ENCODE peak calls at places on chromosomes 4 and X, in seven cellular contexts. One of them, this sample, is unnamed.

GRCh38 chr4:73539386-73539785 is 57.8 kb downstream of the AFM start:
- DNase-seq in suprapubic skin: no peak
- DNase-seq in HCT116: no peak
- DNase-seq in breast epithelium: no peak
- DNase-seq in sigmoid colon: no peak
- DNase-seq in H1: no peak
- DNase-seq in GM12892: no peak
- DNase-seq in this sample: no peak

GRCh38 chr4:160319221-160319867 is 1216.5 kb downstream of the RAPGEF2 start:
- DNase-seq in suprapubic skin: no peak
- DNase-seq in HCT116: peak; percentile 95
- DNase-seq in breast epithelium: no peak
- DNase-seq in sigmoid colon: no peak
- DNase-seq in H1: no peak
- DNase-seq in GM12892: no peak
- DNase-seq in this sample: no peak

GRCh38 chr4:6011686-6012085 is 6.5 kb downstream of the C4orf50 start:
- DNase-seq in suprapubic skin: no peak
- DNase-seq in HCT116: no peak
- DNase-seq in breast epithelium: peak; percentile 30
- DNase-seq in sigmoid colon: no peak
- DNase-seq in H1: no peak
- DNase-seq in GM12892: no peak
- DNase-seq in this sample: peak; percentile 49

GRCh38 chrX:101163166-101163565 is 56.4 kb upstream of the DRP2 start:
- DNase-seq in suprapubic skin: no peak
- DNase-seq in HCT116: no peak
- DNase-seq in breast epithelium: no peak
- DNase-seq in sigmoid colon: no peak
- DNase-seq in H1: no peak
- DNase-seq in GM12892: no peak
- DNase-seq in this sample: no peak

GRCh38 chr4:2257361-2258001 is 4.4 kb downstream of the MXD4 start:
- DNase-seq in suprapubic skin: peak; percentile 70
- DNase-seq in HCT116: no peak
- DNase-seq in breast epithelium: peak; percentile 17
- DNase-seq in sigmoid colon: peak; percentile 69
- DNase-seq in H1: peak; percentile 38
- DNase-seq in GM12892: peak; percentile 1
- DNase-seq in this sample: no peak

GRCh38 chrX:10326578-10326977 is 169.8 kb downstream of the CLCN4 start:
- DNase-seq in suprapubic skin: no peak
- DNase-seq in HCT116: peak; percentile 22
- DNase-seq in breast epithelium: no peak
- DNase-seq in sigmoid colon: no peak
- DNase-seq in H1: no peak
- DNase-seq in GM12892: no peak
- DNase-seq in this sample: no peak

GRCh38 chr4:54637325-54637724 is 20.4 kb upstream of the KIT start:
- DNase-seq in suprapubic skin: no peak
- DNase-seq in HCT116: no peak
- DNase-seq in breast epithelium: no peak
- DNase-seq in sigmoid colon: no peak
- DNase-seq in H1: no peak
- DNase-seq in GM12892: no peak
- DNase-seq in this sample: no peak

GRCh38 chrX:81542255-81542654 is 340.4 kb downstream of the SH3BGRL start:
- DNase-seq in suprapubic skin: no peak
- DNase-seq in HCT116: no peak
- DNase-seq in breast epithelium: no peak
- DNase-seq in sigmoid colon: no peak
- DNase-seq in H1: no peak
- DNase-seq in GM12892: no peak
- DNase-seq in this sample: no peak

GRCh38 chr4:5784960-5785611 is 74.1 kb downstream of the EVC start:
- DNase-seq in suprapubic skin: peak; percentile 18
- DNase-seq in HCT116: no peak
- DNase-seq in breast epithelium: no peak
- DNase-seq in sigmoid colon: peak; percentile 63
- DNase-seq in H1: peak; percentile 43
- DNase-seq in GM12892: no peak
- DNase-seq in this sample: peak; percentile 0

GRCh38 chrX:42680651-42681050 is 97.3 kb downstream of the PPP1R2C start:
- DNase-seq in suprapubic skin: no peak
- DNase-seq in HCT116: no peak
- DNase-seq in breast epithelium: no peak
- DNase-seq in sigmoid colon: no peak
- DNase-seq in H1: no peak
- DNase-seq in GM12892: no peak
- DNase-seq in this sample: no peak

GRCh38 chrX:38803286-38803608 is 2.0 kb downstream of the MID1IP1 start:
- DNase-seq in suprapubic skin: no peak
- DNase-seq in HCT116: no peak
- DNase-seq in breast epithelium: no peak
- DNase-seq in sigmoid colon: no peak
- DNase-seq in H1: no peak
- DNase-seq in GM12892: no peak
- DNase-seq in this sample: no peak

GRCh38 chrX:27674491-27674890 is 84.3 kb downstream of the DCAF8L2 start:
- DNase-seq in suprapubic skin: no peak
- DNase-seq in HCT116: no peak
- DNase-seq in breast epithelium: no peak
- DNase-seq in sigmoid colon: no peak
- DNase-seq in H1: no peak
- DNase-seq in GM12892: no peak
- DNase-seq in this sample: no peak

GRCh38 chr4:3285558-3286334 is 7.1 kb upstream of the RGS12 start:
- DNase-seq in suprapubic skin: peak; percentile 80
- DNase-seq in HCT116: no peak
- DNase-seq in breast epithelium: peak; percentile 72
- DNase-seq in sigmoid colon: no peak
- DNase-seq in H1: peak; percentile 46
- DNase-seq in GM12892: no peak
- DNase-seq in this sample: no peak

GRCh38 chr4:184472540-184473264 is 1.6 kb downstream of the IRF2 start:
- DNase-seq in suprapubic skin: peak; percentile 89
- DNase-seq in HCT116: no peak
- DNase-seq in breast epithelium: peak; percentile 59
- DNase-seq in sigmoid colon: peak; percentile 88
- DNase-seq in H1: peak; percentile 86
- DNase-seq in GM12892: peak; percentile 51
- DNase-seq in this sample: peak; percentile 50

GRCh38 chr4:15317246-15317645 is 110.6 kb upstream of the C1QTNF7 start:
- DNase-seq in suprapubic skin: no peak
- DNase-seq in HCT116: no peak
- DNase-seq in breast epithelium: no peak
- DNase-seq in sigmoid colon: no peak
- DNase-seq in H1: no peak
- DNase-seq in GM12892: no peak
- DNase-seq in this sample: no peak

GRCh38 chrX:26789751-26790150 is 573.8 kb downstream of the MAGEB5 start:
- DNase-seq in suprapubic skin: no peak
- DNase-seq in HCT116: no peak
- DNase-seq in breast epithelium: no peak
- DNase-seq in sigmoid colon: no peak
- DNase-seq in H1: no peak
- DNase-seq in GM12892: no peak
- DNase-seq in this sample: no peak

GRCh38 chrX:38806875-38807601 is 5.8 kb downstream of the MID1IP1 start:
- DNase-seq in suprapubic skin: no peak
- DNase-seq in HCT116: no peak
- DNase-seq in breast epithelium: no peak
- DNase-seq in sigmoid colon: no peak
- DNase-seq in H1: no peak
- DNase-seq in GM12892: no peak
- DNase-seq in this sample: no peak

GRCh38 chr4:150662686-150663085 is 80.7 kb downstream of the MAB21L2 start:
- DNase-seq in suprapubic skin: no peak
- DNase-seq in HCT116: no peak
- DNase-seq in breast epithelium: no peak
- DNase-seq in sigmoid colon: no peak
- DNase-seq in H1: no peak
- DNase-seq in GM12892: no peak
- DNase-seq in this sample: no peak

DNA sequence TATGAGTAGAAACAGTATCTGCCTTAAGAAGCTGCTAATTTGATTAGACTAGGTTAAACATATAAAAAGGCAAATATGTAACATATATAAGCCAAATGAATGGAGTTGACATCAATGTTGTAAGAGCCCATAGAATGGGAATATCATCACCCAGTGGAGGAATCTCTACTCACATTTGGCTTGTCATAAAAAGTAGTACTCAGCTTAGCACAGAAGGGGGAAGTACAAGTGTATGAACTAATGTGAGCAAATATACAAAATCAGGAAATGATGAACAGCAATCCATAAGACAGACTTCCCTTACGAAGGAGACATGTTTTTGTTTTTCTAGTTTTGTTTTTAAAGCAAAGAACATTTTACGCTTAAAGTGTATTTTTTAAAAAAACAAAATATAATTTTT is 74.9 kb downstream of the MAB21L2 start:
- DNase-seq in suprapubic skin: no peak
- DNase-seq in HCT116: no peak
- DNase-seq in breast epithelium: no peak
- DNase-seq in sigmoid colon: no peak
- DNase-seq in H1: no peak
- DNase-seq in GM12892: no peak
- DNase-seq in this sample: no peak
- TF ChIP-seq POLR2AphosphoS5 in suprapubic skin: no peak
- TF ChIP-seq POLR2AphosphoS5 in HCT116: no peak
- TF ChIP-seq POLR2AphosphoS5 in breast epithelium: no peak
- TF ChIP-seq POLR2AphosphoS5 in sigmoid colon: no peak
- TF ChIP-seq POLR2AphosphoS5 in H1: no peak
- TF ChIP-seq POLR2AphosphoS5 in GM12892: no peak
- TF ChIP-seq POLR2AphosphoS5 in this sample: no peak

GRCh38 chrX:102654696-102655095 is 3.4 kb downstream of the GPRASP1 start:
- DNase-seq in suprapubic skin: no peak
- DNase-seq in HCT116: no peak
- DNase-seq in breast epithelium: no peak
- DNase-seq in sigmoid colon: no peak
- DNase-seq in H1: no peak
- DNase-seq in GM12892: no peak
- DNase-seq in this sample: no peak

GRCh38 chrX:102650903-102651241 is 411 bp upstream of the GPRASP1 start:
- DNase-seq in suprapubic skin: no peak
- DNase-seq in HCT116: no peak
- DNase-seq in breast epithelium: no peak
- DNase-seq in sigmoid colon: no peak
- DNase-seq in H1: no peak
- DNase-seq in GM12892: no peak
- DNase-seq in this sample: no peak

GRCh38 chrX:102651242-102651967 is at the start of gene GPRASP1:
- DNase-seq in suprapubic skin: no peak
- DNase-seq in HCT116: no peak
- DNase-seq in breast epithelium: peak; percentile 62
- DNase-seq in sigmoid colon: peak; percentile 91
- DNase-seq in H1: peak; percentile 62
- DNase-seq in GM12892: no peak
- DNase-seq in this sample: peak; percentile 55

DNA sequence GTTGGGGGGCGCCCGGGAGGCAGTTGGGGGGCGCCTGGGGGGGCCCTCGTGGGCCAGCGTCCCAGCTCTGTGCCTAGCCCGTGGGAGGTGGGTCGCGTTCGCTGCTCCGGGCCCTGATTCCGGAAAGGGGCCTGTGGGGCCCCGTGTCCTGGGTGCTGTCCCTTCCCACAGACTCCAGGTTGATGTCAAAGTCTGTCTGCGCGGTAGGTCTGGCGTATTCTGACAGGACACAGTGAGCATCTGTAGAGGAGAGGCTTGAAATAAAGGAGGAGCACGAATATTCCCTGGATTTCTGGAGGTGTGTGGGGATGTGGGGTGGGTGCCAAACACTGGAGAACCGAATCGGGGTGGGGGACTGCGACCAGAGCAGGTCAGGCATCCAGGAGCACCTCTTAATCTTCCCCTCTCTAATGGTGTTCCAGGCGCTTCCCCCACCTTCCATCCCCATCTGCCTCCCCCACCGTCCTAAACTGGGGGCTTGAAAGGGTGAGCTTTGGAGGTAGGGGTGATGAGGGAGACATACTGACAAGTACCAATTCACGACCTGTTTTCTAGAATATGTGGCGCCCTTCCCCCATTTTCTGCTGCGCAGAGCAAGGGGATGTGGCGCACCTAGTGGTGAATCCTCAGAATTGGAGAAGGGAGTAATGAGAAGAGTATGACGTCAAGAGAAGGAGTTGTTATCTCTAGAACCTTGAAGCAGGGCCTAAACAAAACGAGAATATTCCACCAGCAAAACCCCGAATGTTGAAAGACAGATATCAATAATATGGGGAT is 873 bp downstream of the GPRASP1 start:
- DNase-seq in suprapubic skin: no peak
- DNase-seq in HCT116: no peak
- DNase-seq in breast epithelium: peak; percentile 56
- DNase-seq in sigmoid colon: peak; percentile 83
- DNase-seq in H1: peak; percentile 47
- DNase-seq in GM12892: no peak
- DNase-seq in this sample: peak; percentile 22
- TF ChIP-seq POLR2A in suprapubic skin: no peak
- TF ChIP-seq POLR2A in HCT116: no peak
- TF ChIP-seq POLR2A in breast epithelium: no peak
- TF ChIP-seq POLR2A in sigmoid colon: no peak
- TF ChIP-seq POLR2A in H1: no peak
- TF ChIP-seq POLR2A in GM12892: no peak
- TF ChIP-seq POLR2A in this sample: no peak

DNA sequence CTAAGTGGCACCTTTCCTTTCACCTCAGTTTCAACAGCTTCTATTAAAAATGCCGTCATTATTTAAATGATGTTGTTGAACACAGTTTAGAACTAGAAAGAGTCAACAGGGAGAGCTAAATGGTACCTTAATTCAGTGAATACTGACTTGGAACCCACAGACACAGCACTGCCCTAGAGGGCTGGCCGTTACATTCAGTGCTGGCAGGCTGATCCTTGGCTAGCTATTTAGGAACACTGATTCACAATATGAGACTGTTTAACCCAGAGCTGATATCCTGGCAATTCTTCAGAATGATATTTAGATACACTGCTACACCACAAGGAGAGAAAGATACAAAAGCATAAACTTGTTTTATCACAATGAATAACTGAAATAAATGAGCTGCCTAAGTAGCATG is 12.7 kb upstream of the NAAA start:
- DNase-seq in suprapubic skin: no peak
- DNase-seq in HCT116: no peak
- DNase-seq in breast epithelium: no peak
- DNase-seq in sigmoid colon: no peak
- DNase-seq in H1: no peak
- DNase-seq in GM12892: no peak
- DNase-seq in this sample: no peak
- TF ChIP-seq POLR2AphosphoS5 in suprapubic skin: no peak
- TF ChIP-seq POLR2AphosphoS5 in HCT116: no peak
- TF ChIP-seq POLR2AphosphoS5 in breast epithelium: no peak
- TF ChIP-seq POLR2AphosphoS5 in sigmoid colon: no peak
- TF ChIP-seq POLR2AphosphoS5 in H1: no peak
- TF ChIP-seq POLR2AphosphoS5 in GM12892: no peak
- TF ChIP-seq POLR2AphosphoS5 in this sample: no peak

DNA sequence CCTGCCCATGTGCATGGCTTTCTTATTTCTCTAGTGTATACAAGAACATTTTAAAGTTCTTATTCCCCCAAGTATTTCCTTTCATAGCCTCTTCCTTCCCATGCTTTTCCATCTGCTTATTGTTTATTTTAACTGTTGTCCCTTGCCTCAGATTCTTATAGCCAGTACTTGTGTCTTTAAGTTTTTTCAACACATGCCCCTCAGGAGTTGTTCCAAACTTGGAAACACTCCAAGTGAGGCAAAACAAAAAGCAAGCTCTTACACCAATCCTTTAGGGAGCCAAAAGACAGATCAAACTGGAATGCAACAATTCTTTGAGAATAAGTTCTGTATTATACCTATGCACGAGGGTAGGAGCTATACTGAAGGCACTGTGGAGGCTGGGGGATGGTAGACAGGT is 222.0 kb upstream of the STK26 start:
- DNase-seq in suprapubic skin: no peak
- DNase-seq in HCT116: no peak
- DNase-seq in breast epithelium: no peak
- DNase-seq in sigmoid colon: no peak
- DNase-seq in H1: no peak
- DNase-seq in GM12892: no peak
- DNase-seq in this sample: no peak
- TF ChIP-seq POLR2A in suprapubic skin: no peak
- TF ChIP-seq POLR2A in HCT116: no peak
- TF ChIP-seq POLR2A in breast epithelium: no peak
- TF ChIP-seq POLR2A in sigmoid colon: no peak
- TF ChIP-seq POLR2A in H1: no peak
- TF ChIP-seq POLR2A in GM12892: no peak
- TF ChIP-seq POLR2A in this sample: no peak

This sample was measured in prostate gland.